ENCODE peak calls at places on chromosome 15, in six cellular contexts. P is IMR-90, M is keratinocyte, W is H9, R is fibroblast of lung, A is astrocyte. Y is an unnamed sample.

GRCh38 chr15:52802110-52802509 is 12.0 kb upstream of the ONECUT1 start:
- DNase-seq in M (no peak), A (no peak), R (no peak), P (no peak), W (no peak), Y (no peak)

GRCh38 chr15:70507772-70508351 is 255.5 kb downstream of the UACA start:
- DNase-seq in R (peak; percentile 35), P (peak; percentile 38), W (no peak), A (peak; percentile 73), M (no peak), Y (peak; percentile 49)

GRCh38 chr15:73440571-73440970 is 2.4 kb upstream of the REC114 start:
- DNase-seq in W (no peak), R (no peak), A (no peak), P (no peak), M (no peak), Y (no peak)

GRCh38 chr15:73685561-73685960 is 1.4 kb downstream of the CD276 start:
- DNase-seq in W (no peak), P (peak; percentile 20), A (no peak), R (peak; percentile 45), M (no peak), Y (peak; percentile 8)

GRCh38 chr15:74790080-74790916 is 8.4 kb downstream of the CSK start:
- DNase-seq in W (no peak), M (no peak), R (peak; percentile 82), A (peak; percentile 91), P (peak; percentile 85), Y (no peak)

GRCh38 chr15:97750071-97750470 is 210.4 kb upstream of the ARRDC4 start:
- DNase-seq in M (no peak), P (no peak), A (no peak), W (no peak), R (no peak), Y (no peak)

GRCh38 chr15:73923488-73924164 is 2.6 kb upstream of the LOXL1 start:
- DNase-seq in M (no peak), R (no peak), W (no peak), A (no peak), P (no peak), Y (no peak)

GRCh38 chr15:76961277-76962010 is 29.9 kb downstream of the RCN2 start:
- DNase-seq in W (no peak), R (no peak), A (no peak), M (no peak), P (no peak), Y (peak; percentile 15)

GRCh38 chr15:60899967-60900356 is 329.1 kb downstream of the RORA start:
- DNase-seq in A (no peak), R (no peak), P (no peak), M (no peak), W (no peak), Y (no peak)

GRCh38 chr15:98787936-98788757 is 139.8 kb downstream of the IGF1R start:
- DNase-seq in W (no peak), A (no peak), M (no peak), R (no peak), P (peak; percentile 38), Y (no peak)

GRCh38 chr15:49815937-49816336 is 195.1 kb downstream of the DTWD1 start:
- DNase-seq in R (peak; percentile 36), M (no peak), W (no peak), P (peak; percentile 76), A (peak; percentile 97), Y (no peak)

GRCh38 chr15:59885832-59886231 is 118.3 kb upstream of the FOXB1 start:
- DNase-seq in P (no peak), R (no peak), M (peak; percentile 48), W (no peak), A (peak; percentile 36), Y (no peak)

GRCh38 chr15:32747886-32748285 is 30.1 kb downstream of the GREM1 start:
- DNase-seq in M (no peak), A (peak; percentile 44), W (no peak), R (no peak), P (no peak), Y (no peak)

GRCh38 chr15:48624700-48625099 is 20.8 kb downstream of the FBN1 start:
- DNase-seq in P (no peak), M (no peak), W (peak; percentile 39), R (no peak), A (peak; percentile 37), Y (no peak)

GRCh38 chr15:90934256-90934948 is 683 bp upstream of the UNC45A start:
- DNase-seq in R (peak; percentile 82), M (peak; percentile 67), W (peak; percentile 94), A (peak; percentile 50), P (peak; percentile 79), Y (peak; percentile 73)

GRCh38 chr15:71780349-71780976 is 29.9 kb upstream of the NR2E3 start:
- DNase-seq in W (peak; percentile 79), A (peak; percentile 33), M (no peak), R (peak; percentile 84), P (peak; percentile 66), Y (peak; percentile 84)

GRCh38 chr15:61659571-61660190 is 400.6 kb downstream of the VPS13C start:
- DNase-seq in P (no peak), M (no peak), W (no peak), R (peak; percentile 70), A (no peak), Y (no peak)

GRCh38 chr15:85869124-85869523 is 74.4 kb upstream of the KLHL25 start:
- DNase-seq in R (no peak), P (no peak), W (no peak), A (no peak), M (no peak), Y (no peak)

GRCh38 chr15:85867250-85867649 is 72.5 kb upstream of the KLHL25 start:
- DNase-seq in A (no peak), R (no peak), W (no peak), P (no peak), M (no peak), Y (no peak)

GRCh38 chr15:85860394-85861161 is 65.9 kb upstream of the KLHL25 start:
- DNase-seq in R (no peak), W (no peak), P (no peak), A (no peak), M (no peak), Y (no peak)

GRCh38 chr15:85870216-85871014 is 75.7 kb upstream of the KLHL25 start:
- DNase-seq in R (no peak), W (no peak), A (no peak), M (no peak), P (no peak), Y (no peak)

DNA sequence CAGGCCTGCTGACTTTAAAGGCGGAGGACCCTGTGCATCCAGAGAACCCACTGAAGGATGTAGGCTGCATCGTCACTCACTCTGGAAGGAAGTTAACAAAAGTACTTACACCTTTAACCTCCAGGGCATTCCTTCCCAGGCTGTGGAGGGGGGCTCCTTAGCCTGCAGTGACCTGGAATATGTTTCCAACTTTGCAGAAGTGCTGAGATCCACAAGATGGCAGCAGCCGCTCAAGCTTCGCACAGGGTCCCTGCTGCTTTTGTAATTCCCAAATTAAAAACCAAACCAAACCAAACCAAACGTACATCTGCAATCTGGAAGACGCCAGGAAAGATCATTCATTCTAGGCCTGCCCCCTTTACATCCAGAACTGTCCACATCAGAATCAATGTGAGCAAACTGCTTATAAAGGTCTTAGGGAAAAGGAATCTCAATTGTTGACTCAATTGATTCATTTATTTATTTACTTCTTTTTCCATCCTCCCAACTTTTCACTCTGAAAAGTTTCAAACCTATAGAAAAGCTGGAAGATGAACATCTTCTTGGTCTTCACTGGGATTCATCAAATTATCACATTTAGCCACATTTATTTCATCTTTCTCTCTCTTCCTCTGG is 70.5 kb upstream of the KLHL25 start:
- DNase-seq in R (peak; percentile 57), A (peak; percentile 23), M (no peak), P (peak; percentile 48), W (peak; percentile 87), Y (peak; percentile 38)
- H3K9ac ChIP-seq in R (no peak overlapping the region), A (no peak overlapping the region), M (no peak overlapping the region), P (no peak overlapping the region), W (no peak overlapping the region), Y (no peak overlapping the region)

GRCh38 chr15:39361497-39361896 is 219.4 kb upstream of the THBS1 start:
- DNase-seq in M (no peak), R (no peak), P (no peak), A (peak; percentile 20), W (no peak), Y (peak; percentile 24)
- H3K9ac ChIP-seq in M (no peak overlapping the region), R (no peak overlapping the region), P (no peak overlapping the region), A (no peak overlapping the region), W (no peak overlapping the region), Y (peak overlapping the region; percentile 39)

GRCh38 chr15:66706225-66706732 is 4.2 kb downstream of the SMAD6 start:
- DNase-seq in A (no peak), W (no peak), R (peak; percentile 35), P (peak; percentile 35), M (no peak), Y (peak; percentile 45)

GRCh38 chr15:66704783-66705113 is 2.7 kb downstream of the SMAD6 start:
- DNase-seq in A (no peak), M (no peak), R (no peak), W (no peak), P (no peak), Y (no peak)

GRCh38 chr15:66706840-66707239 is 4.8 kb downstream of the SMAD6 start:
- DNase-seq in M (no peak), W (no peak), A (no peak), P (no peak), R (no peak), Y (no peak)

GRCh38 chr15:66704019-66704782 is 2.2 kb downstream of the SMAD6 start:
- DNase-seq in R (no peak), W (no peak), A (no peak), M (no peak), P (no peak), Y (no peak)

GRCh38 chr15:66705277-66705927 is 3.4 kb downstream of the SMAD6 start:
- DNase-seq in M (no peak), R (no peak), W (no peak), A (no peak), P (no peak), Y (no peak)
- H3K9ac ChIP-seq in M (no peak overlapping the region), R (no peak overlapping the region), W (no peak overlapping the region), A (no peak overlapping the region), P (peak overlapping the region; percentile 96), Y (no peak overlapping the region)

GRCh38 chr15:82043130-82043673 is 2.6 kb downstream of the MEX3B start:
- DNase-seq in R (no peak), P (no peak), M (no peak), A (no peak), W (peak; percentile 54), Y (no peak)

GRCh38 chr15:82045179-82045891 is 483 bp downstream of the MEX3B start:
- DNase-seq in W (peak; percentile 50), M (no peak), R (peak; percentile 53), A (peak; percentile 32), P (peak; percentile 54), Y (peak; percentile 65)

GRCh38 chr15:82044373-82045178 is 1.2 kb downstream of the MEX3B start:
- DNase-seq in M (no peak), W (peak; percentile 84), P (peak; percentile 81), R (peak; percentile 77), A (peak; percentile 77), Y (peak; percentile 67)

GRCh38 chr15:82045892-82046667 is at the start of gene MEX3B:
- DNase-seq in R (peak; percentile 98), M (peak; percentile 38), W (peak; percentile 99), A (peak; percentile 97), P (peak; percentile 99), Y (peak; percentile 98)

DNA sequence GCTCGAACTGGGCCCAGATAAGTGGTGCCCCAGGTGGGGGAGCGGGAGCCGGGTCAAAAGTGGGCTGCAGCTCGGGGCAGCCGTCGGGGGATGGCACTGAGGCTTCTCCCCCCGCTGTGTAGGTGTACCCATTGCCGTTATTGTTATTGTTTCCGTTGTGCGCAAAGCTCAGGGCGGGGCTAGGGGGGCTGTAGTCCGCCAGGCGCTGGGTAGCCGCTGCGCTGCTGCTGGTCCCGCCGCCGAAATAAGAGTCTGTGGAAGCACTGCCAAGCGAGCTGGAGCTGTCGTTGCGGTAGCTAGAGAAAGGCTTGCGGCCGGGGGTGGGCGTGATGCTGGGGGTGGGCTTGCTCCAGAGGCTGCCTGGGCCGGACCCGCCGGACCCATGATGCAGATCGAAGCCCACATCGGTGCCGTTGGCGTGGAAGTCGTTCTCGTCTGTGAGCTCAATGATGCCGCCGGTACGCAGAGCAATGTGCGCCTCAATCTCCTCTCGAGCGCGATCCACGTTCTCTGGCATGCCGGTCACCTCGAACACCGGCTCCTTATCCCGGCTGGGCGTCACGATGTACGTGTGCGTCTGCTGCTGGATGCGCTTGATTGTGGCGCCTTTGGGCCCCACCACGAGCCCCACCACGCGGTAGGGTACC is 2.0 kb downstream of the MEX3B start:
- DNase-seq in M (no peak), W (peak; percentile 41), R (no peak), A (no peak), P (no peak), Y (no peak)
- H3K9ac ChIP-seq in M (no peak overlapping the region), W (peak overlapping the region; percentile 5), R (peak overlapping the region; percentile 77), A (peak overlapping the region; percentile 96), P (peak overlapping the region; percentile 92), Y (peak overlapping the region; percentile 87)